ENCODE peak calls at places on chromosomes 1 and 21, in four cellular contexts. X is fibroblast of lung; U is naive thymus-derived CD4-positive, alpha-beta T cell; A is psoas muscle. O is an unnamed sample. For H3K4me1, the result is how much of the 10 kb centered on the place peaks cover.

GRCh38 chr1:9466780-9467755 is 72.2 kb upstream of the SLC25A33 start:
- DNase-seq in A (no peak), X (peak), U (no peak), O (no peak)

GRCh38 chr1:77416692-77417450 is 135.1 kb downstream of the AK5 start:
- DNase-seq in U (no peak), X (peak), A (no peak), O (peak)

GRCh38 chr1:36885537-36886441 is 148.5 kb downstream of the GRIK3 start:
- DNase-seq in X (no peak), A (no peak), U (no peak), O (no peak)

GRCh38 chr1:88800382-88801051 is 90.8 kb downstream of the GTF2B start:
- DNase-seq in X (peak), A (no peak), U (no peak), O (peak)

GRCh38 chr1:153573351-153573750 is 7.7 kb upstream of the S100A2 start:
- DNase-seq in A (no peak), X (peak), U (no peak), O (no peak)

GRCh38 chr1:46801323-46802055 is 2.6 kb downstream of the CYP4B1 start:
- DNase-seq in X (no peak), A (no peak), U (no peak), O (no peak)

GRCh38 chr1:216688127-216688657 is 35.0 kb downstream of the ESRRG start:
- DNase-seq in X (no peak), U (no peak), A (no peak), O (no peak)

GRCh38 chr1:152543808-152544207 is 22.8 kb downstream of the LCE3E start:
- DNase-seq in A (no peak), U (no peak), X (no peak), O (no peak)

GRCh38 chr21:34630536-34631143 is 15.7 kb upstream of the RCAN1 start:
- DNase-seq in A (no peak), U (peak), X (peak), O (peak)

GRCh38 chr1:116569776-116570357 is 959 bp downstream of the CD58 start:
- DNase-seq in U (no peak), X (no peak), A (peak), O (peak)

GRCh38 chr1:89546082-89546889 is 21.7 kb downstream of the LRRC8B start:
- DNase-seq in U (no peak), X (no peak), A (no peak), O (no peak)

GRCh38 chr1:38489844-38490270 is 369.7 kb downstream of the RRAGC start:
- DNase-seq in U (no peak), X (no peak), A (no peak), O (peak)

GRCh38 chr1:14937288-14937949 is 216.1 kb upstream of the TMEM51 start:
- DNase-seq in A (no peak), X (no peak), U (no peak), O (no peak)

DNA sequence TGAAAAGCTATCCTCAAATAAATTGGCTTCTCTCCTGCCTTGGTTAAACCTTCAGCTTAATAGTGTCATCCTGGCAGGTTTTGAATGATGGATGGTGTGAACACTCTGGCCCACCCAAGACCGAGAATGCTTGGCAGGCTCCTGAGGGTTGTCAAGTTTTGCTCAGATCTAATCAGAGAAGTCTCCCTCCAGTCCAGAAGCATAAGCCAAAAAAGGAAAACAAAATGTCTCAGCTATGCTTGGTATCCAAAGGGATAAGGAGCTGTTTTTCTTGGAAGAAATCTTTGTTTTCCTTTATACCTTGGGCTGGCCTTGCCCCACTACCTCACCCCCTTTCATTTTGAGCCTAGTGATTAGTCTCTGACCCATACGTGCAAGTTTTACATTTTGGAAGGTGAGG is 172.7 kb downstream of the CRB1 start:
- DNase-seq in X (no peak), U (no peak), A (no peak), O (no peak)
- H3K4me1 ChIP-seq in X (under half), U (under half), A (under half), O (under half)

GRCh38 chr1:173523329-173523728 is 46.2 kb downstream of the PRDX6 start:
- DNase-seq in X (no peak), U (no peak), A (no peak), O (no peak)

GRCh38 chr1:173529106-173529505 is 52.0 kb downstream of the PRDX6 start:
- DNase-seq in A (no peak), X (no peak), U (no peak), O (no peak)

GRCh38 chr1:173525936-173526335 is 48.8 kb downstream of the PRDX6 start:
- DNase-seq in A (no peak), U (no peak), X (no peak), O (no peak)

GRCh38 chr1:173531069-173531693 is 54.0 kb downstream of the PRDX6 start:
- DNase-seq in A (no peak), U (no peak), X (no peak), O (no peak)

GRCh38 chr1:173527151-173527826 is 50.2 kb downstream of the PRDX6 start:
- DNase-seq in A (no peak), X (peak), U (no peak), O (no peak)
- H3K4me3 ChIP-seq in A (no peak), X (no peak), U (no peak), O (no peak)

GRCh38 chr1:244155661-244156060 is 104.6 kb downstream of the ZBTB18 start:
- DNase-seq in A (no peak), X (no peak), U (no peak), O (peak)
- H3K27ac ChIP-seq in A (peak), X (no peak), U (no peak), O (peak)

DNA sequence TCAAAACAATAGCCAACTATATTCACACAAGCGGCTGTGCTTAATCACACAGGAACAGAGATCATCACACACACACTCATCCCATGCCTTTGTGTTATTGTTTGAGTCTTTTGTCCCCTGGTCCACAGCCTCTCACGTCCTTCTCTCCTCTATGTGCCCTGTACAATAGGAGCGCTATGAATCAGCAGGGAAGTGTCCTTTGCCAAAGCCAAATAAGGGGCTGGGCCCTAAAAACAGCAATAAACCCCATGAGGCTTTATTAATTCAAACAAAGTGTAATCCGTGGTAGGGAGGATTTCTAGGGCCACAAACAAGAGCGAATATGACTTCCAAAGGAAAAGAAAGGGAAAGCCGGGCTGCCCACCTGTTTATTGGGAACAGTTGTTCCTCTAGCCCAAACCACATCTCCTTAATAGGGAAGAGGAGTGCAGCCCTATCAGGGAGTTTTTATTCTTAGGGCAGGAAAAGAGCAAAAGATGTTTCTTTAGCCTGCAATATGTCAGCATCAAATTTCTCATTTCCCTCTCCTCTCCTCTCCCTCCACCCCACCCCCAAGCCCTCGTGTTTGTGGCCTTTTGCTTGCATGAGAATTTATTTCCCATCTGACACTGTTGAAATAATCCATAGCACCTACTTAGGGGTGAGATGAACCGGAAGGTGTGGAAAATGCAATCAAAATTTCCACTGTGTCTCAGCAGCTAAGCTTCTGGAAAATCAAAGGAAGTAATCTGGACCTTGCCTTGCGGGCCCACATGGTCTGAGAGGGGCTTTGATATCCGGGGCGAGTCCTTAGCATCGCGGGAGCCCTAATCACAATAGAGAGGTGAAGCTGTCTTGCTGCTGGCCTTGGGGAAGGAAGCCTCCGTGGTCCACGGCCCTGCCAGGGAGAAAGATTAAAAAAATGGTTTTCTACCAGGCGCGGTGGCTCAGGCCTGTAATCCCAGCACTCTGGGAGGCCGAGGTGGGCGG is 45.3 kb upstream of the ITPKB start:
- DNase-seq in X (no peak), A (no peak), U (no peak), O (peak)
- H3K4me1 ChIP-seq in X (under half), A (under half), U (under half), O (under half)

GRCh38 chr21:38097789-38098188 is 159.0 kb upstream of the KCNJ15 start:
- DNase-seq in A (no peak), X (no peak), U (no peak), O (no peak)
- H3K4me3 ChIP-seq in A (no peak), X (no peak), U (no peak), O (no peak)

GRCh38 chr21:43991447-43991991 is 20.6 kb upstream of the TRAPPC10 start:
- DNase-seq in A (peak), X (no peak), U (no peak), O (no peak)

GRCh38 chr21:43988016-43988415 is 24.1 kb upstream of the TRAPPC10 start:
- DNase-seq in U (no peak), X (no peak), A (peak), O (no peak)

GRCh38 chr21:43988506-43989230 is 23.4 kb upstream of the TRAPPC10 start:
- DNase-seq in A (peak), X (no peak), U (no peak), O (no peak)

GRCh38 chr21:43987509-43987908 is 24.6 kb upstream of the TRAPPC10 start:
- DNase-seq in U (no peak), A (peak), X (no peak), O (no peak)

GRCh38 chr21:43989401-43989800 is 22.7 kb upstream of the TRAPPC10 start:
- DNase-seq in X (no peak), A (peak), U (no peak), O (no peak)
- H3K27ac ChIP-seq in X (no peak), A (no peak), U (no peak), O (no peak)

GRCh38 chr1:59833022-59833421 is 18.3 kb downstream of the HOOK1 start:
- DNase-seq in A (no peak), U (no peak), X (peak), O (no peak)

GRCh38 chr1:59828160-59828559 is 13.4 kb downstream of the HOOK1 start:
- DNase-seq in U (no peak), A (no peak), X (no peak), O (no peak)

GRCh38 chr1:59831529-59831928 is 16.8 kb downstream of the HOOK1 start:
- DNase-seq in A (no peak), X (no peak), U (no peak), O (no peak)

DNA sequence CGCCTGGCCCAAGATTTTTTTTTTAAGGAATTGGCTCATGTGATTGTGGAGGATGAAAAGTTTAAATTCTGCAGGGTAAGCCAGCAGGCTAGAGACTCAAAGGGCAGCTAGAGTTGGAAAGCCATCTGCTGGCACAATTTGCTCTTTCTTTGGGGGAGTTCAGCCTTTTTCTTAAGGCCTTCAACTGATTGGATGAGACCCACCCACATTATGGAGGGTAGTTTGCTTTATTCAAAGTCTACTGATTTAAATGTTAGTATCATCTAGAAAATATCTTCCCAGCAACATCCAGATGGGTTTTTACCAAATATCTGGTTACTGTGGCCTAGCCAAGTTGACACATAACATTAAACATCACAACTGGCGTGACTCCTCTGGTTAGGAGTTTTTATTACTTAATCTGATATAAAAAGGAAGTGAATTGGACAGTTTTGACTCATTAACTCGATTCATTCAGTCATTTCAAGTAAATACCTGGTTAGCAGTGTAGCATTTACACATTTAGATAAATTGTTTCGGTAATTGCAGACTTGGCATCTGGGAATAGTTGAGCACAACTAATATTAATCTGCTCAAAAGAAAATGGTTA is 12.4 kb downstream of the HOOK1 start:
- DNase-seq in X (no peak), A (no peak), U (no peak), O (no peak)
- H3K4me1 ChIP-seq in X (under half), A (under half), U (under half), O (under half)

GRCh38 chr1:158706096-158706495 is 5.6 kb upstream of the OR6K2 start:
- DNase-seq in A (no peak), U (no peak), X (no peak), O (no peak)
- H3K4me3 ChIP-seq in A (no peak), U (no peak), X (no peak), O (no peak)

GRCh38 chr1:97137862-97138514 is 416.4 kb downstream of the PTBP2 start:
- DNase-seq in A (no peak), X (peak), U (no peak), O (peak)

GRCh38 chr1:97139512-97139911 is 417.9 kb downstream of the PTBP2 start:
- DNase-seq in X (no peak), A (no peak), U (no peak), O (no peak)

GRCh38 chr1:97136971-97137370 is 415.4 kb downstream of the PTBP2 start:
- DNase-seq in X (no peak), U (no peak), A (no peak), O (no peak)

GRCh38 chr1:97138515-97139032 is 417.0 kb downstream of the PTBP2 start:
- DNase-seq in U (no peak), X (no peak), A (no peak), O (no peak)

DNA sequence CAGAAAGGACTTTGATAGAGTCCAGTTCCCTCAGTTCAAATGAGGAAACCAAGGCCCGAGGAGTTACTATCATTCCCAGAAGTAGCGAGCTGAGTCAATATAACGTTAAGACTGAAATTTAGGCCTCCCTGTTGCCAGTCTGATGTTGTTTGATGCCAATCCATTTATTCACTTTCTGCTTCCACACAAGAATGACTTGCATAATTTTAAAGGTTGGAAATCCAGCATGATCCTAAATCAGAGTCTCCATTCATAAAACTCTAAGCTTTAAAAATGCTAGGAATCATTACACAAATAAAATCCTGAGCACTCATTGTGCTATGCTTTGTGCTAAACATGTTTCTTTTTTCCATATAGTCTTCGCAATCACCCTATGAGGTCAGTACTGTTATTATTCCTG is 414.4 kb downstream of the PTBP2 start:
- DNase-seq in A (no peak), X (no peak), U (no peak), O (no peak)
- H3K27ac ChIP-seq in A (no peak), X (no peak), U (no peak), O (no peak)